ENCODE peak calls at places on chromosomes 5 and 9, in nine cellular contexts. I is stimulated activated naive CD4-positive, alpha-beta T cell treated with Interleukin-2 at 50 U/mL for 16 hours; B is stimulated activated CD4-positive, alpha-beta T cell treated with anti-CD3 and anti-CD28 coated beads, Interleukin-2, amount 100 ng/mL, for 48 hours; R is SK-N-SH; P is stimulated activated CD8-positive, alpha-beta memory T cell treated with anti-CD3 and anti-CD28 coated beads, Interleukin-12 subunit alpha, Interleukin-12 subunit beta, amount 100 ng/mL, for 4 hours; W is activated CD4-positive, alpha-beta T cell treated with anti-CD3 and anti-CD28 coated beads, Interleukin-2, amount 50 U/mL, for 24 hours; M is neural progenitor cell; U is M059J; A is activated T-cell treated with anti-CD3 and anti-CD28 coated beads, Interleukin-2, amount 50 U/mL, for 4 hours. V is an unnamed sample.

GRCh38 chr5:128143911-128144310 is 60.3 kb downstream of the SLC12A2 start:
- DNase-seq in I (no peak), B (no peak), R (no peak), P (no peak), W (no peak), M (no peak), U (no peak), A (no peak), V (no peak)

GRCh38 chr5:140734354-140734753 is 34.1 kb downstream of the ZMAT2 start:
- DNase-seq in I (no peak), B (no peak), R (peak), P (no peak), W (no peak), M (peak), U (peak), A (no peak), V (peak)

GRCh38 chr9:18366184-18366583 is 107.8 kb upstream of the ADAMTSL1 start:
- DNase-seq in I (no peak), B (no peak), R (no peak), P (no peak), W (no peak), M (no peak), U (no peak), A (no peak), V (no peak)

GRCh38 chr9:128383007-128383753 is 12.0 kb downstream of the URM1 start:
- DNase-seq in I (no peak), B (no peak), R (no peak), P (no peak), W (no peak), M (peak), U (no peak), A (no peak), V (no peak)

GRCh38 chr5:68306361-68307014 is 90.9 kb downstream of the PIK3R1 start:
- DNase-seq in I (no peak), B (no peak), R (no peak), P (no peak), W (no peak), M (no peak), U (no peak), A (no peak), V (no peak)

GRCh38 chr9:1709347-1709746 is 305.8 kb upstream of the SMARCA2 start:
- DNase-seq in I (no peak), B (no peak), R (peak), P (no peak), W (no peak), M (peak), U (peak), A (no peak), V (peak)

GRCh38 chr9:90867101-90867500 is 65.5 kb downstream of the SYK start:
- DNase-seq in I (no peak), B (no peak), R (no peak), P (no peak), W (no peak), M (no peak), U (no peak), A (no peak), V (no peak)

GRCh38 chr5:63564789-63565188 is 397.5 kb downstream of the HTR1A start:
- DNase-seq in I (no peak), B (no peak), R (no peak), P (no peak), W (no peak), M (no peak), U (no peak), A (no peak), V (no peak)

GRCh38 chr9:87878930-87879603 is 3.6 kb upstream of the SPATA31E1 start:
- DNase-seq in I (no peak), B (no peak), R (no peak), P (no peak), W (no peak), M (no peak), U (peak), A (no peak), V (no peak)

GRCh38 chr5:180593446-180594206 is 2.3 kb upstream of the SCGB3A1 start:
- DNase-seq in I (no peak), B (no peak), R (peak), P (no peak), W (no peak), M (no peak), U (no peak), A (no peak), V (no peak)

GRCh38 chr9:129343697-129344375 is 165.8 kb upstream of the IER5L start:
- DNase-seq in I (no peak), B (no peak), R (no peak), P (no peak), W (no peak), M (no peak), U (no peak), A (no peak), V (no peak)

GRCh38 chr9:126609711-126610388 is 3.9 kb upstream of the LMX1B start:
- DNase-seq in I (no peak), B (no peak), R (no peak), P (no peak), W (no peak), M (no peak), U (no peak), A (no peak), V (no peak)

GRCh38 chr5:168365581-168366081 is 74.2 kb downstream of the WWC1 start:
- DNase-seq in I (no peak), B (no peak), R (no peak), P (no peak), W (no peak), M (peak), U (no peak), A (no peak), V (peak)

GRCh38 chr5:36492998-36493655 is 113.3 kb upstream of the SLC1A3 start:
- DNase-seq in I (no peak), B (no peak), R (no peak), P (no peak), W (no peak), M (no peak), U (peak), A (no peak), V (no peak)

GRCh38 chr9:107213561-107214028 is 69.5 kb upstream of the RAD23B start:
- DNase-seq in I (peak), B (peak), R (no peak), P (peak), W (peak), M (no peak), U (peak), A (peak), V (peak)

V was measured in mesendoderm.